ENCODE peak calls at places on chromosomes 5 and 9, in four cellular contexts. One of them, this sample, is unnamed.

GRCh38 chr9:71223953-71224538 is 102.6 kb upstream of the TRPM3 start:
- DNase-seq in neuronal stem cell: no peak
- DNase-seq in H1: no peak
- DNase-seq in mesenchymal stem cell: no peak
- DNase-seq in this sample: no peak

GRCh38 chr5:19314840-19315239 is 673.2 kb downstream of the CDH18 start:
- DNase-seq in neuronal stem cell: no peak
- DNase-seq in H1: no peak
- DNase-seq in mesenchymal stem cell: peak
- DNase-seq in this sample: no peak

GRCh38 chr9:16515207-16515606 is 355.3 kb downstream of the BNC2 start:
- DNase-seq in neuronal stem cell: peak
- DNase-seq in H1: no peak
- DNase-seq in mesenchymal stem cell: peak
- DNase-seq in this sample: no peak

GRCh38 chr9:14768561-14769234 is 46.2 kb upstream of the CER1 start:
- DNase-seq in neuronal stem cell: peak
- DNase-seq in H1: no peak
- DNase-seq in mesenchymal stem cell: peak
- DNase-seq in this sample: peak

GRCh38 chr9:129641751-129642585 is at the start of gene ASB6:
- DNase-seq in neuronal stem cell: peak
- DNase-seq in H1: peak
- DNase-seq in mesenchymal stem cell: peak
- DNase-seq in this sample: peak

GRCh38 chr5:150540615-150541396 is 32.9 kb downstream of the NDST1 start:
- DNase-seq in neuronal stem cell: no peak
- DNase-seq in H1: no peak
- DNase-seq in mesenchymal stem cell: peak
- DNase-seq in this sample: no peak

GRCh38 chr9:101528015-101528414 is 5.6 kb upstream of the RNF20 start:
- DNase-seq in neuronal stem cell: no peak
- DNase-seq in H1: no peak
- DNase-seq in mesenchymal stem cell: no peak
- DNase-seq in this sample: no peak

GRCh38 chr5:111454198-111454606 is 58.1 kb downstream of the STARD4 start:
- DNase-seq in neuronal stem cell: no peak
- DNase-seq in H1: no peak
- DNase-seq in mesenchymal stem cell: peak
- DNase-seq in this sample: no peak

GRCh38 chr9:35906923-35907699 is 1.1 kb downstream of the HRCT1 start:
- DNase-seq in neuronal stem cell: no peak
- DNase-seq in H1: no peak
- DNase-seq in mesenchymal stem cell: peak
- DNase-seq in this sample: peak

GRCh38 chr9:13661014-13661413 is 381.5 kb upstream of the MPDZ start:
- DNase-seq in neuronal stem cell: no peak
- DNase-seq in H1: no peak
- DNase-seq in mesenchymal stem cell: no peak
- DNase-seq in this sample: no peak

DNA sequence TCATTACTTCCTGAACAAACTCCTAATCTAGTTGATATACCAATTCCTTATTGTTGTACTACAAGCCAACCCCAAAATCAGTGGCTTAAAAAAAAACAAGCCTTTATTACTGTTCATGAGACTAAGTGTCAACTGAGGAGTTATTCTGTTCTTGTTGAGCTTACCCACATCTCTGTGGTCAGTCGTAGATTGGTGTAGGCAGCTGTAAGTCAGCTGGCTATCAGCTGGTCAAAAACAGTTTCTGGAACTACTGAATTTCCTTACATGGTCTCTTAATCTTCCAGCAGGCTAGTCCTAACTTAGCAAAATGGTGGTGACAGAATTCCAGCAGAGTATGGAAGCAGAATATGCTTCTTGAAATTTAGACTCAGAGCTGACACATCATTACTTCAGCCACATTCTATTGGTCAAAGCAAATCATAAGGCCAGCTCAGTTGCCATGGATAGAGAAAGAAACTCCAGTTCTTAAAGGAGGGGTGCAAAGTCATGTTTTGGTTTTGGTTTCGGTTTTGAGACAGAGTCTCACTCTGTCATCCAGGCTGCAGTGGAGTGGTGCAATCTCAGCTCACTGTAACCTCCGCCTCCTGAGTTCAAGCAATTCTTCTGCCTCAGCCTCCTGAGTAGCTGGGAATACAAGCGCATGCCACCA is 386.1 kb upstream of the MPDZ start:
- DNase-seq in neuronal stem cell: no peak
- DNase-seq in H1: no peak
- DNase-seq in mesenchymal stem cell: peak
- DNase-seq in this sample: peak
- H3K4me3 ChIP-seq in neuronal stem cell: no peak
- H3K4me3 ChIP-seq in H1: no peak
- H3K4me3 ChIP-seq in mesenchymal stem cell: peak
- H3K4me3 ChIP-seq in this sample: no peak

GRCh38 chr5:171984748-171985419 is 21.6 kb downstream of the FBXW11 start:
- DNase-seq in neuronal stem cell: no peak
- DNase-seq in H1: no peak
- DNase-seq in mesenchymal stem cell: peak
- DNase-seq in this sample: no peak
- H2BK12ac ChIP-seq in neuronal stem cell: no peak
- H2BK12ac ChIP-seq in H1: no peak
- H2BK12ac ChIP-seq in mesenchymal stem cell: no peak
- H2BK12ac ChIP-seq in this sample: no peak

GRCh38 chr5:6066026-6066425 is 312.3 kb downstream of the MED10 start:
- DNase-seq in neuronal stem cell: no peak
- DNase-seq in H1: no peak
- DNase-seq in mesenchymal stem cell: no peak
- DNase-seq in this sample: no peak
- H3K4me3 ChIP-seq in neuronal stem cell: no peak
- H3K4me3 ChIP-seq in H1: no peak
- H3K4me3 ChIP-seq in mesenchymal stem cell: no peak
- H3K4me3 ChIP-seq in this sample: no peak

GRCh38 chr9:110109331-110110110 is 98.4 kb downstream of the C9orf152 start:
- DNase-seq in neuronal stem cell: no peak
- DNase-seq in H1: no peak
- DNase-seq in mesenchymal stem cell: no peak
- DNase-seq in this sample: peak
- H2BK12ac ChIP-seq in neuronal stem cell: no peak
- H2BK12ac ChIP-seq in H1: no peak
- H2BK12ac ChIP-seq in mesenchymal stem cell: no peak
- H2BK12ac ChIP-seq in this sample: no peak

GRCh38 chr5:17952231-17952630 is 318.0 kb downstream of the TAF11L14 start:
- DNase-seq in neuronal stem cell: no peak
- DNase-seq in H1: no peak
- DNase-seq in mesenchymal stem cell: no peak
- DNase-seq in this sample: no peak
- H3K4me3 ChIP-seq in neuronal stem cell: no peak
- H3K4me3 ChIP-seq in H1: no peak
- H3K4me3 ChIP-seq in mesenchymal stem cell: no peak
- H3K4me3 ChIP-seq in this sample: no peak

GRCh38 chr9:111795557-111795839 is 761 bp upstream of the SHOC1 start:
- DNase-seq in neuronal stem cell: no peak
- DNase-seq in H1: no peak
- DNase-seq in mesenchymal stem cell: no peak
- DNase-seq in this sample: no peak

GRCh38 chr9:111794837-111795556 is at the start of gene SHOC1:
- DNase-seq in neuronal stem cell: no peak
- DNase-seq in H1: no peak
- DNase-seq in mesenchymal stem cell: no peak
- DNase-seq in this sample: peak

GRCh38 chr9:111789881-111790280 is 4.9 kb downstream of the SHOC1 start:
- DNase-seq in neuronal stem cell: no peak
- DNase-seq in H1: no peak
- DNase-seq in mesenchymal stem cell: no peak
- DNase-seq in this sample: no peak
- H2BK12ac ChIP-seq in neuronal stem cell: no peak
- H2BK12ac ChIP-seq in H1: no peak
- H2BK12ac ChIP-seq in mesenchymal stem cell: no peak
- H2BK12ac ChIP-seq in this sample: no peak